ENCODE peak calls at places on chromosomes 13 and 19, in five cellular contexts. G is H1, F is HepG2, X is K562, R is GM12878. I is an unnamed sample.

GRCh38 chr19:34501339-34502320 is 20.1 kb downstream of the WTIP start:
- DNase-seq in R (peak; percentile 25), X (peak; percentile 94), G (peak; percentile 88), F (peak; percentile 76), I (peak; percentile 98)

GRCh38 chr13:29594310-29594709 is 1.2 kb downstream of the SLC7A1 start:
- DNase-seq in X (peak; percentile 25), F (peak; percentile 81), G (no peak), R (peak; percentile 21), I (peak; percentile 62)

GRCh38 chr19:48271531-48272151 is 1.8 kb downstream of the ZNF114 start:
- DNase-seq in X (no peak), G (peak; percentile 51), R (no peak), F (peak; percentile 67), I (peak; percentile 81)

GRCh38 chr13:112859817-112860190 is 109.2 kb upstream of the MCF2L start:
- DNase-seq in F (no peak), X (no peak), R (no peak), G (no peak), I (peak; percentile 84)

GRCh38 chr19:2600914-2601870 is 101.3 kb downstream of the GNG7 start:
- DNase-seq in F (no peak), R (no peak), G (no peak), X (no peak), I (no peak)

GRCh38 chr13:20740021-20740420 is 33.7 kb downstream of the EEF1AKMT1 start:
- DNase-seq in R (no peak), G (no peak), X (no peak), F (no peak), I (no peak)

GRCh38 chr19:4722671-4723464 is 774 bp downstream of the DPP9 start:
- DNase-seq in G (no peak), F (no peak), R (no peak), X (no peak), I (no peak)

GRCh38 chr19:16625183-16625958 is 2.6 kb downstream of the MED26 start:
- DNase-seq in F (no peak), G (no peak), R (no peak), X (no peak), I (no peak)

GRCh38 chr19:10521461-10522216 is 4.4 kb upstream of the S1PR5 start:
- DNase-seq in F (no peak), G (no peak), R (no peak), X (no peak), I (no peak)

GRCh38 chr13:107025991-107026390 is 458.1 kb upstream of the ARGLU1 start:
- DNase-seq in X (no peak), G (no peak), R (no peak), F (no peak), I (no peak)

GRCh38 chr13:83499286-83499685 is 383.0 kb downstream of the SLITRK1 start:
- DNase-seq in F (no peak), X (no peak), R (no peak), G (no peak), I (no peak)

GRCh38 chr19:22620912-22621311 is 13.2 kb upstream of the ZNF492 start:
- DNase-seq in F (no peak), G (no peak), X (no peak), R (no peak), I (no peak)

GRCh38 chr13:30654430-30654829 is 36.7 kb downstream of the USPL1 start:
- DNase-seq in R (no peak), F (no peak), X (peak; percentile 14), G (no peak), I (no peak)

GRCh38 chr13:113646921-113647340 is 11.1 kb downstream of the ATP4B start:
- DNase-seq in X (no peak), F (no peak), G (no peak), R (no peak), I (no peak)

GRCh38 chr13:21033866-21034601 is 27.4 kb downstream of the LATS2 start:
- DNase-seq in R (no peak), F (no peak), X (no peak), G (no peak), I (no peak)

GRCh38 chr13:29844441-29844840 is 6.0 kb downstream of the UBL3 start:
- DNase-seq in G (no peak), X (no peak), F (no peak), R (no peak), I (no peak)

GRCh38 chr13:111387026-111387871 is 66.8 kb downstream of the TEX29 start:
- DNase-seq in F (no peak), R (no peak), G (no peak), X (no peak), I (no peak)

GRCh38 chr19:51140441-51140840 is 1.7 kb upstream of the SIGLEC7 start:
- DNase-seq in G (no peak), X (no peak), F (no peak), R (no peak), I (no peak)

GRCh38 chr13:72565893-72566292 is 161.5 kb downstream of the MZT1 start:
- DNase-seq in R (no peak), X (peak; percentile 2), F (peak; percentile 29), G (no peak), I (peak; percentile 11)

GRCh38 chr13:57673197-57673596 is 41.7 kb downstream of the PCDH17 start:
- DNase-seq in F (no peak), G (no peak), X (no peak), R (no peak), I (no peak)

GRCh38 chr19:441213-441823 is 19.5 kb downstream of the SHC2 start:
- DNase-seq in G (no peak), X (no peak), F (no peak), R (no peak), I (no peak)

GRCh38 chr19:7739211-7739752 is 7.4 kb upstream of the CLEC4G start:
- DNase-seq in F (no peak), G (no peak), X (no peak), R (no peak), I (no peak)

GRCh38 chr19:47362321-47362720 is 13.2 kb downstream of the DHX34 start:
- DNase-seq in R (no peak), F (no peak), G (no peak), X (no peak), I (peak; percentile 5)

GRCh38 chr19:16066611-16067104 is 9.6 kb upstream of the TPM4 start:
- DNase-seq in X (peak; percentile 72), F (peak; percentile 81), R (no peak), G (no peak), I (peak; percentile 62)

GRCh38 chr19:37218592-37218935 is 550 bp downstream of the ZNF383 start:
- DNase-seq in G (no peak), X (no peak), R (peak; percentile 5), F (no peak), I (peak; percentile 14)

GRCh38 chr13:111658150-111659100 is 338.0 kb downstream of the TEX29 start:
- DNase-seq in F (no peak), G (no peak), R (no peak), X (no peak), I (no peak)

DNA sequence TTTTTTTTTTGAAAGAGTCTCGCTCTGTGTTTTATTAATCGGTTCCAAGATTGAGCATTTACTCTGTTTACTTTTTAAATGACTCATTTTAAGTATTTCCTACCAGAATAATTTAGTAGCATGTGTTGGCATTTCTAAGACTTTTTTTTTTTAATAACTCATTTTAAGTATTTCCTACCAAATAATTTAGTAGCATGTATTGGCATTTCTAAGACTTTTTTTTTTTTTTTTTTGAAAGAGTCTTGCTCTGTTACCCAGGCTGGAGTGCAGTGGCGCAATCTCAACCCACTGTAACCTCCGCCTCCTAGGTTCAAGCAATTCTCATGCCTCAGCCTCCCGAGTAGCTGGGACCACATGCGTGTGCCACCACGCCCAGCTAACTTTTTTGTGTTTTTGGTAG is 13.1 kb downstream of the SETDB2 start:
- DNase-seq in X (no peak), F (no peak), R (no peak), G (no peak), I (no peak)
- TF ChIP-seq CHD2 in X (no peak), F (no peak), R (no peak), G (no peak), I (no peak)

GRCh38 chr19:19404879-19405860 is at the start of gene GATAD2A:
- DNase-seq in G (peak; percentile 66), X (peak; percentile 93), R (peak; percentile 44), F (peak; percentile 75), I (peak; percentile 98)

GRCh38 chr19:19403373-19403901 is 2.0 kb upstream of the GATAD2A start:
- DNase-seq in G (no peak), F (no peak), X (peak; percentile 64), R (no peak), I (no peak)

GRCh38 chr19:19402656-19403372 is 2.7 kb upstream of the GATAD2A start:
- DNase-seq in G (no peak), X (no peak), F (no peak), R (no peak), I (no peak)

DNA sequence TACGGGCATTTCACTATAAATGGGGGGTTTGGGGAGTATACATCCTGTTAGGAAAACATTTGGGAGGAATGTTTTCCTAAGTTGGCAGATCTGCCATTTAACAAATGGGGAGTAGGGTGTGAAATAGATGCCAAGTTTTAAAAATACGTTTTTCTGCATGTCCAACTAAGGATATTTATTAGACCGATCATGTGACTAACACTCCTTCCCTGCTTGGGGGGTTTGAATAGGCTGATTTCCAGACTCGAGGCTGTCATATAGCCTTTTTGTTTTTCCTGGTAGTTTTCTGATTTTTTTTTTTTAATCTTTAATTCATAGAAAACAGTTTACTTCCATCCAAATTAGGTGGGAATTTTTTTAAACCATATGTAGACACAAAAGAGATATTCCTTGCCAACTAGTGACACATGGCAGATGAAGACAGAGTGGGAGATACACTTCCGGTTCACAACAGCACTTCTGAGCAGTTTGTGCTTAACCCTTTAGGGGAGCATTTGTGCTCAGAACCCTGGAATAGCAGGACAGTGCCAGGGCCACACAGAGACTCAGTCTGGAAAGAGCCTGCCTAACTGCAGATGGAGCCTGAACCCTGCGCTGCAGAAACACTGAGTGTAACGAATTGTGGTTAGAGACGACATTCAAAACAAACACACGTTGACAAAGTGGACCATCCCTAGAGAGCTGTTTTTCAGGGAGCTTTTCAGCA is 5.6 kb upstream of the GATAD2A start:
- DNase-seq in F (no peak), G (no peak), X (no peak), R (no peak), I (peak; percentile 46)
- TF ChIP-seq JUND in F (no peak), G (no peak), X (no peak), R (no peak), I (no peak)

DNA sequence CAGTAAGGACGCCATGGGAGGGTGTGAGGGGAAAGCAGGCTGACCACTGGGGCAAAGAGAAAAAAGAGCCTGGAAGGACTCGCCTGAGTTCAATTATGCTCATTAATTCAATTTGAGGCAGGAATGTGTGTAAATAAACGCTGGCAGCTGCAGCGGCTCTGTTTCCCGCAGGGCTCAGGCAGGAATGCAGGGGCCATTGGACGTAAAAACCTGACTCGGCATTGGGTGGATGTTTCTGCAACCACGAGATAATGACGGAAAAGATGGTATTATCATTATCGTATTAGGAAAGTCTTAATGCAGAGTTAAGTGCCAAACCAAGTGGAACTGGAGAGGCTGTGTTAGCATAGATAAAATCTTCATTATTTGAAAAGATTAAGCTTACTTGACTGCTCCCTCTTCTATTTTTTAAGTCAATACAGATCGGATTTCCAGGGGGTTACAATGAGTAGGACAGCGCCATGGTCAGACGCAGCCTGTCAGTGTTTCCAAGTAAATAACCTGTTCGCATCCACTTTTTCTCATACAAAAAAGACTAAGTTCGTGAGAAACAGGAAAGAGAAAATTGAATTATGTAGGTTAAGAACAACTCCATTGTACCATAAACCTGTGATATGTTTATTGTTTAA is 169.8 kb downstream of the SHISA2 start:
- DNase-seq in F (no peak), R (no peak), X (no peak), G (no peak), I (peak; percentile 64)
- TF ChIP-seq CHD2 in F (no peak), R (no peak), X (no peak), G (no peak), I (peak; percentile 55)

DNA sequence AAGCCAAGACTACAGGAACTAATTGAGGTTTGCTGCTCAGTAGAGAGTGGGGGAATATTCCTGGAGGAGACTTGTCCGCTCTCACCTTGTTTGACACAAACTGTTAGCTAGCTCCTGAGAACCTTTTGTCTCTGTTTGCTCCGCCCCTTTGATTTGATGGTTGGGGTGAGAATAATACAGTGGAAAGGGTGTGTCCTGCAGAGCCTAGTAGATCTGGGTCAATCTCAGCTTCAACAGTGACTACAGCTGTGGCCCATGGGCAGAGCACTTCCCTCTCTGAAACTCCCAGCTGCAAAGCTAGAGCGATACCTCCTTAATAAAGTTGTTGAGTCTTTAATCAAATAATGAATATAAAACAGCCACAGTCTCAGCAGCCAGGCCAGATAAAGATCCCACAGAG is 576.7 kb downstream of the DIAPH3 start:
- DNase-seq in X (no peak), R (no peak), G (no peak), F (no peak), I (no peak)
- TF ChIP-seq JUND in X (no peak), R (no peak), G (no peak), F (no peak), I (no peak)